ENCODE peak calls at places on chromosomes 5 and 9, in five cellular contexts. E is ACHN; K is PC-9; M is activated effector memory CD4-positive, alpha-beta T cell treated with Interleukin-2 at 50 U/mL for 16 hours; X is H4. F is an unnamed sample.

GRCh38 chr9:32502459-32502858 is 23.5 kb downstream of the RIGI start:
- DNase-seq in M (no peak), E (no peak), X (peak; percentile 23), K (no peak), F (no peak)

GRCh38 chr5:180591249-180591887 is at the start of gene SCGB3A1:
- DNase-seq in E (no peak), M (no peak), K (no peak), X (no peak), F (no peak)

GRCh38 chr5:16618138-16618897 is 1.5 kb upstream of the RETREG1 start:
- DNase-seq in E (no peak), K (no peak), X (no peak), M (no peak), F (no peak)

GRCh38 chr9:37920471-37921167 is 16.7 kb upstream of the SLC25A51 start:
- DNase-seq in M (no peak), E (no peak), K (no peak), X (no peak), F (no peak)

GRCh38 chr5:122478741-122479459 is 166.9 kb downstream of the SNCAIP start:
- DNase-seq in X (peak; percentile 90), E (no peak), M (no peak), K (peak; percentile 3), F (no peak)

GRCh38 chr5:59893436-59894227 is at the start of gene PDE4D:
- DNase-seq in K (no peak), E (peak; percentile 69), X (peak; percentile 52), M (no peak), F (no peak)

GRCh38 chr5:135660826-135661555 is 82.2 kb upstream of the CXCL14 start:
- DNase-seq in M (no peak), K (no peak), X (no peak), E (peak; percentile 64), F (no peak)

GRCh38 chr5:10634562-10634961 is 70.7 kb downstream of the ANKRD33B start:
- DNase-seq in M (no peak), X (no peak), K (no peak), E (no peak), F (no peak)

GRCh38 chr9:81626511-81626910 is 62.8 kb downstream of the TLE1 start:
- DNase-seq in M (no peak), X (no peak), K (peak; percentile 42), E (no peak), F (no peak)

GRCh38 chr9:124574534-124574933 is 67.3 kb upstream of the NR5A1 start:
- DNase-seq in M (no peak), K (no peak), E (no peak), X (no peak), F (no peak)

GRCh38 chr9:75418518-75418917 is 330.2 kb downstream of the OSTF1 start:
- DNase-seq in E (no peak), X (no peak), K (no peak), M (no peak), F (no peak)

GRCh38 chr9:20603524-20604268 is 18.6 kb downstream of the MLLT3 start:
- DNase-seq in X (no peak), E (no peak), K (no peak), M (no peak), F (no peak)

GRCh38 chr5:13624283-13625074 is 320.0 kb downstream of the DNAH5 start:
- DNase-seq in E (no peak), X (no peak), K (no peak), M (no peak), F (no peak)

GRCh38 chr5:111934511-111934910 is 177.5 kb upstream of the NREP start:
- DNase-seq in X (no peak), K (no peak), M (no peak), E (no peak), F (no peak)

GRCh38 chr9:94801685-94802084 is 75.2 kb downstream of the AOPEP start:
- DNase-seq in M (no peak), K (no peak), E (no peak), X (no peak), F (no peak)

GRCh38 chr5:78677777-78678668 is 29.5 kb upstream of the LHFPL2 start:
- DNase-seq in K (peak; percentile 65), M (no peak), E (peak; percentile 22), X (peak; percentile 88), F (peak; percentile 47)

GRCh38 chr9:82526629-82527028 is 536.3 kb downstream of the RASEF start:
- DNase-seq in K (no peak), X (no peak), E (no peak), M (no peak), F (no peak)

GRCh38 chr9:36137392-36138004 is 965 bp downstream of the GLIPR2 start:
- DNase-seq in E (no peak), X (no peak), M (no peak), K (no peak), F (no peak)

GRCh38 chr5:65927497-65928340 is 1.3 kb downstream of the ERBIN start:
- DNase-seq in M (no peak), X (peak; percentile 58), K (no peak), E (peak; percentile 61), F (no peak)

GRCh38 chr5:150036513-150036912 is 36.0 kb downstream of the HMGXB3 start:
- DNase-seq in K (peak; percentile 46), M (no peak), X (peak; percentile 37), E (peak; percentile 95), F (no peak)

GRCh38 chr5:80184235-80185023 is 71.4 kb downstream of the SERINC5 start:
- DNase-seq in M (no peak), K (peak; percentile 70), X (no peak), E (no peak), F (peak; percentile 69)

GRCh38 chr9:129686736-129687135 is 21.3 kb downstream of the PRRX2 start:
- DNase-seq in E (no peak), X (no peak), M (no peak), K (no peak), F (no peak)

GRCh38 chr5:35876922-35877321 is 20.2 kb downstream of the IL7R start:
- DNase-seq in M (no peak), X (peak; percentile 34), E (peak; percentile 3), K (no peak), F (no peak)

GRCh38 chr9:70987986-70988385 is 133.4 kb downstream of the TRPM3 start:
- DNase-seq in K (no peak), X (no peak), E (no peak), M (no peak), F (no peak)

GRCh38 chr9:71680189-71680983 is 87.9 kb downstream of the CEMIP2 start:
- DNase-seq in K (peak; percentile 66), M (no peak), E (no peak), X (peak; percentile 14), F (no peak)

GRCh38 chr9:77883846-77884771 is 147.5 kb downstream of the GNAQ start:
- DNase-seq in E (peak; percentile 51), K (peak; percentile 68), M (no peak), X (no peak), F (no peak)

GRCh38 chr5:34941936-34942335 is 12.6 kb downstream of the DNAJC21 start:
- DNase-seq in X (no peak), E (no peak), M (no peak), K (no peak), F (no peak)

GRCh38 chr5:160434022-160434531 is 12.4 kb downstream of the PTTG1 start:
- DNase-seq in E (peak; percentile 87), X (no peak), K (no peak), M (no peak), F (peak; percentile 44)

GRCh38 chr9:121916008-121916407 is 177.1 kb downstream of the TTLL11 start:
- DNase-seq in E (no peak), X (no peak), M (no peak), K (no peak), F (no peak)

GRCh38 chr5:62149894-62150293 is 156.1 kb upstream of the KIF2A start:
- DNase-seq in M (no peak), E (no peak), X (no peak), K (no peak), F (no peak)

GRCh38 chr5:179143446-179143845 is 83.3 kb downstream of the ZNF354C start:
- DNase-seq in X (peak; percentile 54), E (no peak), M (no peak), K (no peak), F (no peak)

GRCh38 chr5:56269216-56269927 is 36.2 kb upstream of the ANKRD55 start:
- DNase-seq in M (no peak), E (peak; percentile 58), X (peak; percentile 48), K (no peak), F (no peak)

GRCh38 chr5:41856644-41857491 is 13.4 kb downstream of the OXCT1 start:
- DNase-seq in M (no peak), E (peak; percentile 63), X (peak; percentile 64), K (peak; percentile 66), F (peak; percentile 60)

GRCh38 chr9:134515026-134515821 is 126.4 kb upstream of the COL5A1 start:
- DNase-seq in K (peak; percentile 65), M (no peak), E (no peak), X (no peak), F (no peak)

GRCh38 chr5:75140277-75140676 is 87.9 kb upstream of the GCNT4 start:
- DNase-seq in M (no peak), E (no peak), X (no peak), K (no peak), F (no peak)

GRCh38 chr5:23302438-23302837 is 205.0 kb upstream of the PRDM9 start:
- DNase-seq in M (no peak), K (no peak), E (peak; percentile 7), X (no peak), F (no peak)

GRCh38 chr9:136623849-136624183 is 38.9 kb upstream of the EGFL7 start:
- DNase-seq in E (no peak), M (no peak), X (no peak), K (no peak), F (no peak)

F was measured in NCI-H2029.